ENCODE peak calls at places on chromosomes 13 and 19, in nine cellular contexts. P is HFFc6; L is mucosa of descending colon; G is breast epithelium; J is astrocyte of the spinal cord; O is heart right ventricle; H is GM12865; D is CD4-positive, alpha-beta T cell; V is ovary. Q is an unnamed sample.

GRCh38 chr13:65595881-65596280 is 1634.3 kb downstream of the PCDH9 start:
- DNase-seq in P (peak; percentile 26), L (no peak), G (no peak), J (peak; percentile 40), O (no peak), H (no peak), D (no peak), V (no peak), Q (no peak)

GRCh38 chr19:1936916-1937610 is 3.9 kb upstream of the CSNK1G2 start:
- DNase-seq in P (no peak), L (peak; percentile 56), G (no peak), J (no peak), O (no peak), H (no peak), D (no peak), V (no peak), Q (no peak)

GRCh38 chr13:25678398-25678797 is 306.6 kb downstream of the ATP8A2 start:
- DNase-seq in P (no peak), L (no peak), G (no peak), J (no peak), O (no peak), H (no peak), D (no peak), V (no peak), Q (no peak)

GRCh38 chr13:51728972-51729371 is 75.0 kb downstream of the DHRS12 start:
- DNase-seq in P (peak; percentile 89), L (no peak), G (no peak), J (peak; percentile 80), O (no peak), H (no peak), D (no peak), V (no peak), Q (no peak)

GRCh38 chr19:7596191-7596937 is 701 bp downstream of the CAMSAP3 start:
- DNase-seq in P (no peak), L (no peak), G (no peak), J (no peak), O (no peak), H (no peak), D (no peak), V (no peak), Q (no peak)

GRCh38 chr19:12789904-12790619 is 1.2 kb upstream of the JUNB start:
- DNase-seq in P (peak; percentile 95), L (peak; percentile 98), G (peak; percentile 95), J (peak; percentile 98), O (peak; percentile 97), H (peak; percentile 100), D (peak; percentile 80), V (peak; percentile 99), Q (peak; percentile 80)

GRCh38 chr19:38389101-38389925 is 816 bp downstream of the SPRED3 start:
- DNase-seq in P (peak; percentile 73), L (no peak), G (no peak), J (peak; percentile 84), O (no peak), H (no peak), D (no peak), V (no peak), Q (no peak)

GRCh38 chr19:31451686-31452325 is 102.6 kb upstream of the TSHZ3 start:
- DNase-seq in P (peak; percentile 52), L (no peak), G (no peak), J (no peak), O (no peak), H (no peak), D (no peak), V (no peak), Q (no peak)

GRCh38 chr19:12764698-12765097 is 10.7 kb downstream of the HOOK2 start:
- DNase-seq in P (no peak), L (no peak), G (no peak), J (no peak), O (no peak), H (no peak), D (no peak), V (no peak), Q (no peak)

GRCh38 chr19:30423481-30423880 is 51.3 kb downstream of the ZNF536 start:
- DNase-seq in P (no peak), L (no peak), G (no peak), J (no peak), O (peak; percentile 22), H (no peak), D (no peak), V (no peak), Q (no peak)

GRCh38 chr13:43963726-43964125 is 84.0 kb downstream of the LACC1 start:
- DNase-seq in P (no peak), L (no peak), G (no peak), J (no peak), O (no peak), H (peak; percentile 19), D (no peak), V (no peak), Q (no peak)

GRCh38 chr13:36366023-36366422 is 19.8 kb upstream of the SPART start:
- DNase-seq in P (no peak), L (no peak), G (no peak), J (no peak), O (no peak), H (no peak), D (no peak), V (no peak), Q (no peak)

GRCh38 chr13:50670847-50671542 is 172.5 kb downstream of the DLEU7 start:
- DNase-seq in P (no peak), L (no peak), G (no peak), J (no peak), O (no peak), H (no peak), D (no peak), V (no peak), Q (no peak)

GRCh38 chr13:113855012-113855921 is 8.6 kb downstream of the GAS6 start:
- DNase-seq in P (no peak), L (peak; percentile 79), G (peak; percentile 51), J (peak; percentile 50), O (peak; percentile 63), H (no peak), D (no peak), V (peak; percentile 17), Q (no peak)

GRCh38 chr19:13830761-13831481 is 35.7 kb downstream of the ZSWIM4 start:
- DNase-seq in P (peak; percentile 66), L (peak; percentile 54), G (no peak), J (peak; percentile 51), O (no peak), H (no peak), D (no peak), V (no peak), Q (no peak)

GRCh38 chr19:2462635-2463421 is 6.1 kb upstream of the LMNB2 start:
- DNase-seq in P (peak; percentile 98), L (peak; percentile 83), G (peak; percentile 93), J (peak; percentile 97), O (peak; percentile 93), H (no peak), D (no peak), V (peak; percentile 91), Q (no peak)

GRCh38 chr19:48638831-48639381 is 1.7 kb upstream of the DBP start:
- DNase-seq in P (no peak), L (peak; percentile 72), G (no peak), J (no peak), O (peak; percentile 29), H (peak; percentile 39), D (no peak), V (peak; percentile 69), Q (no peak)

GRCh38 chr13:93172109-93172508 is 54.5 kb upstream of the GPC6 start:
- DNase-seq in P (no peak), L (no peak), G (no peak), J (no peak), O (no peak), H (no peak), D (no peak), V (no peak), Q (no peak)

GRCh38 chr13:110323172-110323851 is 16.2 kb downstream of the COL4A2 start:
- DNase-seq in P (peak; percentile 89), L (no peak), G (no peak), J (peak; percentile 96), O (no peak), H (no peak), D (no peak), V (no peak), Q (no peak)
- TF ChIP-seq CTCF in P (peak; percentile 70), L (no peak), G (no peak), J (peak; percentile 29), O (no peak), H (no peak), D (no peak), V (no peak), Q (no peak)

GRCh38 chr19:34975056-34975455 is 11.0 kb upstream of the ZNF792 start:
- DNase-seq in P (no peak), L (no peak), G (no peak), J (no peak), O (no peak), H (no peak), D (no peak), V (no peak), Q (no peak)
- TF ChIP-seq CTCF in P (no peak), L (no peak), G (no peak), J (no peak), O (no peak), H (no peak), D (no peak), V (no peak), Q (no peak)

DNA sequence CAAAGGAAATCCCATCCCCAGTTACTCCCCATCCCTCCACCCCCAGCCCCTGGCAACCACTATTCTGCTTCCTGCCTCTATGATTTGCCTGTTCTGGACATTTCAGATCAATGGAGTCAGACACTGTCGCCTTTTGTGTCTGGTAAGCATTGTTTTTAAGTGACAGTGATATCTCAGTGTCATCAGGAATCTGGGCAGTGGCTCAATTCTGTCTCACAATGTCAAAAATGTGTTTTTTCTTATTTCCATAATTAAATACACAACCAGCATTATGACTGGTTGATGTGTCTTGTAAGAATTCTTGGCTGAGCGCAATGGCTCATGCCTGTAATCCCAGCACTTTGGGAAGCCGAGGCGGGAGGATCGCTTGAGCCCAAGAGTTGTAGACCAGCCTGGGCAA is 20.2 kb upstream of the PGLS start:
- DNase-seq in P (no peak), L (no peak), G (no peak), J (no peak), O (no peak), H (no peak), D (no peak), V (no peak), Q (no peak)
- TF ChIP-seq CTCF in P (no peak), L (no peak), G (no peak), J (no peak), O (no peak), H (no peak), D (no peak), V (no peak), Q (no peak)

DNA sequence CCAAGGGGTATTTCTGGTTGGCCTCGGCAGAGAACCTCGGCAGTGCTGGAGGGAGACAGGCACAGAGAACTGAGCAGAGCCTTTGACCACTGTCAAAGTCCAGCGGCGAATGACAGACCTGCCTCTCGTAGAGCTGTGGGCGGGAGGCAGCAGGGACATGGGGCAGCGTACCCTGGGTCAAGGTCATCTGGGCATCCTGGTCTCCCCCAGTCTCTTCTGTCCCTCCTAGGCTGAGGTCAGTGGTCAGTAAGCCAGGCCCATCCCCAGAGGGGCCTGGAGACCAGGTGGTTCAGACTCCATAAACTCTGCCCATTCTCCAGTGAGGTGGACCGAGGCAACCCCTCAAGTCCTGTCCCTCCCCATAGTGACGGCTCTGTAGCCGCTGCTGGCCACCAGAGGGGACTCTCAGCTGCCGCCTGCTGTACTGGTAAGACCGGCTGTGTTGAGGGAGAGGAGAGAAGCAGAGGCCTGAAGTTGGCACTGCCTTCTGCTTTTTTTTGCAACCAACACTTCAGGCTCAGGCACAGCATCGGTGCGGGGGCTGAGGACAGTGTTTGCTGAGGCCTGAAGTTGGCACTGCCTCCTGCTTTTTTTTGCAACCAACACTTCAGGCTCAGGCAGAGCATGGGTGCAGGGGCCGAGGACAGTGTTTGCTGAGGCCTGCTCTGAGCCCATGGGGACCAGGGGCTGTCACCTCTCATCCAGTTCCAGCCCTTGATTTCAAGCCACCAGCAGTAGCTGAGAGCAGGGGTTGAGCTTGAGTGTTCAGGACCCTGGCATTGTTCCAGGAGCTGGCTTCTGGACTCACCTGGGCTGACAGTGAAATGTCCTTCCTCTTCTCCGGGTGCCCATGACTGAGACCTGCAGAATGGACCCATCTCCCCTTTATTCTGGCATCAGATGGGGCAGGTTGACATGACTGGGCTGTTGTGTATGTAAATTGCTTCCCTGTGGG is at the start of gene PGLYRP2:
- DNase-seq in P (peak; percentile 9), L (no peak), G (peak; percentile 74), J (no peak), O (no peak), H (no peak), D (no peak), V (no peak), Q (no peak)
- TF ChIP-seq CTCF in P (peak; percentile 29), L (no peak), G (no peak), J (no peak), O (no peak), H (no peak), D (no peak), V (no peak), Q (no peak)